ENCODE peak calls at places on chromosome 5, in six cellular contexts. U is aorta; M is HT1080; Q is gastrocnemius medialis; W is activated T-helper 2 cell treated with anti-CD3 and anti-CD28 coated beads, Interferon-gamma antibody, Interleukin-2, Interleukin-4, amounts not matched to agents 10 μg/mL and 5 μg/mL and 100 μg/mL, durations not matched to agents 14 hours and 24 hours and 36 hours; C is germinal center. Y is an unnamed sample.

GRCh38 chr5:8538813-8539212 is 669.9 kb downstream of the MTRR start:
- DNase-seq in U (no peak), M (no peak), Q (no peak), W (no peak), C (no peak), Y (no peak)

GRCh38 chr5:16668194-16668593 is 51.4 kb upstream of the RETREG1 start:
- DNase-seq in U (no peak), M (no peak), Q (no peak), W (no peak), C (no peak), Y (no peak)

GRCh38 chr5:172910828-172911627 is 48.2 kb upstream of the RPL26L1 start:
- DNase-seq in U (peak; percentile 88), M (peak; percentile 96), Q (no peak), W (no peak), C (no peak), Y (peak; percentile 84)

GRCh38 chr5:180799194-180799593 is 3.4 kb downstream of the MGAT1 start:
- DNase-seq in U (no peak), M (no peak), Q (no peak), W (no peak), C (no peak), Y (no peak)

GRCh38 chr5:78190402-78190801 is 104.1 kb downstream of the AP3B1 start:
- DNase-seq in U (no peak), M (no peak), Q (no peak), W (no peak), C (no peak), Y (no peak)

GRCh38 chr5:163696270-163696887 is 191.0 kb downstream of the MAT2B start:
- DNase-seq in U (no peak), M (peak; percentile 85), Q (no peak), W (no peak), C (peak; percentile 11), Y (peak; percentile 51)

GRCh38 chr5:61346511-61346910 is 14.5 kb downstream of the ZSWIM6 start:
- DNase-seq in U (no peak), M (no peak), Q (no peak), W (no peak), C (no peak), Y (no peak)

GRCh38 chr5:54761213-54761701 is 224.1 kb downstream of the ESM1 start:
- DNase-seq in U (no peak), M (peak; percentile 70), Q (no peak), W (no peak), C (no peak), Y (peak; percentile 59)

GRCh38 chr5:111337688-111338087 is 113.5 kb downstream of the CAMK4 start:
- DNase-seq in U (no peak), M (no peak), Q (no peak), W (no peak), C (no peak), Y (no peak)

GRCh38 chr5:73299017-73299630 is 126.1 kb downstream of the TMEM174 start:
- DNase-seq in U (no peak), M (no peak), Q (no peak), W (no peak), C (peak; percentile 38), Y (no peak)

GRCh38 chr5:34899066-34899465 is 16.2 kb downstream of the RAD1 start:
- DNase-seq in U (no peak), M (no peak), Q (no peak), W (no peak), C (no peak), Y (no peak)

GRCh38 chr5:59744531-59744992 is 149.0 kb downstream of the PDE4D start:
- DNase-seq in U (no peak), M (peak; percentile 96), Q (no peak), W (no peak), C (no peak), Y (peak; percentile 65)

GRCh38 chr5:139593716-139594319 is 32.7 kb downstream of the UBE2D2 start:
- DNase-seq in U (no peak), M (peak; percentile 75), Q (no peak), W (no peak), C (no peak), Y (peak; percentile 90)

GRCh38 chr5:81125959-81126358 is 107.2 kb upstream of the CKMT2 start:
- DNase-seq in U (peak; percentile 49), M (no peak), Q (no peak), W (no peak), C (no peak), Y (no peak)

GRCh38 chr5:76475358-76475757 is 72.3 kb downstream of the IQGAP2 start:
- DNase-seq in U (no peak), M (no peak), Q (no peak), W (no peak), C (no peak), Y (no peak)

GRCh38 chr5:53642006-53642405 is 81.6 kb downstream of the NDUFS4 start:
- DNase-seq in U (no peak), M (peak; percentile 41), Q (no peak), W (no peak), C (no peak), Y (peak; percentile 5)